ENCODE peak calls at places on chromosomes 12 and 14, in ten cellular contexts. H is sciatic nerve; X is WTC11; R is hepatocyte; W is NCI-H2029 treated with DMSO at 0.1 percent for 48 hours; I is epithelial cell of esophagus; P is Jurkat, Clone E6-1; B is NCI-H1092 treated with DMSO at 0.1 percent for 48 hours; V is foreskin fibroblast; E is WERI-Rb-1. C is an unnamed sample.

GRCh38 chr14:100159107-100159864 is at the start of gene DEGS2:
- DNase-seq in H (no peak), X (peak), R (peak), W (no peak), I (peak), P (no peak), B (peak), V (peak), E (peak), C (peak)

GRCh38 chr12:65556676-65557424 is 267.4 kb upstream of the HMGA2 start:
- DNase-seq in H (peak), X (peak), R (peak), W (peak), I (peak), P (peak), B (peak), V (peak), E (peak), C (peak)

GRCh38 chr12:106601548-106601947 is 18.7 kb downstream of the RFX4 start:
- DNase-seq in H (no peak), X (no peak), R (no peak), W (no peak), I (no peak), P (no peak), B (no peak), V (no peak), E (no peak), C (no peak)

GRCh38 chr14:32417956-32418552 is 89.0 kb downstream of the AKAP6 start:
- DNase-seq in H (no peak), X (no peak), R (peak), W (peak), I (peak), P (no peak), B (peak), V (peak), E (no peak), C (peak)

GRCh38 chr12:91216871-91217270 is 34.3 kb upstream of the DCN start:
- DNase-seq in H (no peak), X (no peak), R (peak), W (no peak), I (peak), P (no peak), B (no peak), V (peak), E (no peak), C (no peak)

GRCh38 chr14:54737132-54737711 is 165.4 kb downstream of the GCH1 start:
- DNase-seq in H (no peak), X (no peak), R (no peak), W (no peak), I (peak), P (no peak), B (no peak), V (peak), E (no peak), C (no peak)

GRCh38 chr14:94174622-94175402 is 690 bp downstream of the PPP4R4 start:
- DNase-seq in H (peak), X (peak), R (no peak), W (no peak), I (no peak), P (no peak), B (no peak), V (peak), E (peak), C (no peak)

GRCh38 chr14:31705731-31706130 is 144.5 kb downstream of the NUBPL start:
- DNase-seq in H (no peak), X (no peak), R (no peak), W (no peak), I (no peak), P (no peak), B (no peak), V (no peak), E (no peak), C (no peak)

GRCh38 chr12:52057614-52057939 is 6.3 kb downstream of the NR4A1 start:
- DNase-seq in H (no peak), X (no peak), R (no peak), W (no peak), I (no peak), P (no peak), B (no peak), V (no peak), E (no peak), C (no peak)

GRCh38 chr14:25757364-25757763 is 707.4 kb upstream of the STXBP6 start:
- DNase-seq in H (no peak), X (no peak), R (no peak), W (no peak), I (no peak), P (no peak), B (no peak), V (no peak), E (no peak), C (no peak)

GRCh38 chr12:38282886-38283285 is 33.7 kb upstream of the ALG10B start:
- DNase-seq in H (no peak), X (no peak), R (no peak), W (no peak), I (peak), P (no peak), B (no peak), V (no peak), E (no peak), C (no peak)

GRCh38 chr12:104793280-104793679 is 164.8 kb downstream of the SLC41A2 start:
- DNase-seq in H (no peak), X (no peak), R (no peak), W (no peak), I (no peak), P (no peak), B (no peak), V (peak), E (no peak), C (no peak)

GRCh38 chr12:131116437-131117117 is 162.9 kb downstream of the ADGRD1 start:
- DNase-seq in H (peak), X (peak), R (peak), W (no peak), I (no peak), P (no peak), B (no peak), V (peak), E (peak), C (peak)

GRCh38 chr12:40325349-40325960 is 100.7 kb downstream of the LRRK2 start:
- DNase-seq in H (no peak), X (no peak), R (peak), W (peak), I (peak), P (peak), B (no peak), V (peak), E (peak), C (peak)

GRCh38 chr14:21965042-21965441 is 291.4 kb upstream of the OR4E1 start:
- DNase-seq in H (no peak), X (no peak), R (no peak), W (no peak), I (no peak), P (peak), B (no peak), V (no peak), E (no peak), C (no peak)

GRCh38 chr14:63867926-63868921 is 15.4 kb downstream of the SYNE2 start:
- DNase-seq in H (no peak), X (no peak), R (no peak), W (no peak), I (peak), P (no peak), B (no peak), V (no peak), E (no peak), C (no peak)

GRCh38 chr14:94213021-94213420 is 38.9 kb downstream of the PPP4R4 start:
- DNase-seq in H (no peak), X (no peak), R (no peak), W (no peak), I (peak), P (no peak), B (no peak), V (peak), E (no peak), C (no peak)

GRCh38 chr12:82383930-82384513 is 25.7 kb downstream of the METTL25 start:
- DNase-seq in H (no peak), X (no peak), R (no peak), W (no peak), I (peak), P (peak), B (no peak), V (peak), E (no peak), C (peak)

GRCh38 chr12:31498424-31498823 is 92.5 kb downstream of the DENND5B start:
- DNase-seq in H (no peak), X (no peak), R (no peak), W (no peak), I (no peak), P (no peak), B (no peak), V (no peak), E (no peak), C (no peak)

GRCh38 chr14:100662850-100663527 is 63.7 kb upstream of the DLK1 start:
- DNase-seq in H (peak), X (peak), R (peak), W (no peak), I (peak), P (peak), B (peak), V (peak), E (peak), C (peak)

GRCh38 chr12:1791104-1791927 is 29.0 kb upstream of the LRTM2 start:
- DNase-seq in H (peak), X (peak), R (peak), W (peak), I (peak), P (peak), B (peak), V (peak), E (peak), C (peak)

GRCh38 chr14:51498411-51499227 is 153.1 kb upstream of the FRMD6 start:
- DNase-seq in H (no peak), X (no peak), R (no peak), W (no peak), I (peak), P (no peak), B (no peak), V (peak), E (peak), C (no peak)

GRCh38 chr12:15035185-15035584 is 62.3 kb downstream of the PDE6H start:
- DNase-seq in H (no peak), X (no peak), R (no peak), W (no peak), I (no peak), P (no peak), B (no peak), V (no peak), E (no peak), C (no peak)

GRCh38 chr12:82874935-82875334 is 188.2 kb downstream of the TMTC2 start:
- DNase-seq in H (no peak), X (no peak), R (peak), W (no peak), I (peak), P (no peak), B (no peak), V (peak), E (no peak), C (no peak)

GRCh38 chr12:66467932-66468331 is 165.6 kb downstream of the HELB start:
- DNase-seq in H (no peak), X (no peak), R (no peak), W (no peak), I (peak), P (peak), B (no peak), V (peak), E (no peak), C (no peak)

GRCh38 chr14:100427166-100427565 is 104.0 kb downstream of the SLC25A47 start:
- DNase-seq in H (no peak), X (no peak), R (no peak), W (no peak), I (no peak), P (no peak), B (no peak), V (no peak), E (no peak), C (no peak)

GRCh38 chr14:55500219-55500701 is 59.8 kb upstream of the TBPL2 start:
- DNase-seq in H (no peak), X (peak), R (no peak), W (peak), I (no peak), P (no peak), B (no peak), V (no peak), E (no peak), C (no peak)

GRCh38 chr14:105087308-105087962 is 22.2 kb upstream of the GPR132 start:
- DNase-seq in H (peak), X (no peak), R (peak), W (no peak), I (peak), P (no peak), B (no peak), V (peak), E (no peak), C (peak)

GRCh38 chr12:4118601-4119156 is 154.9 kb upstream of the CCND2 start:
- DNase-seq in H (no peak), X (no peak), R (no peak), W (no peak), I (no peak), P (no peak), B (no peak), V (no peak), E (no peak), C (no peak)

C was measured in NCI-H1105 treated with DMSO at 0.1 percent for 48 hours.